ENCODE peak calls at places on chromosome 19, in ten cellular contexts. Z, I, Y, G, T, J, V, C, B and X are unnamed samples.

GRCh38 chr19:369876-370275 is 25.3 kb upstream of the MIER2 start:
- DNase-seq in Z (no peak), I (no peak), Y (peak), G (no peak), T (no peak), J (no peak), V (no peak), C (no peak), B (peak), X (no peak)

GRCh38 chr19:36014029-36014924 is at the start of gene ALKBH6:
- DNase-seq in Z (peak), I (peak), Y (peak), G (peak), T (peak), J (peak), V (peak), C (peak), B (peak), X (peak)

GRCh38 chr19:12969292-12969988 is at the start of gene DAND5:
- DNase-seq in Z (no peak), I (peak), Y (no peak), G (no peak), T (no peak), J (no peak), V (peak), C (peak), B (no peak), X (no peak)

GRCh38 chr19:51294211-51294976 is 17.1 kb upstream of the IGLON5 start:
- DNase-seq in Z (no peak), I (no peak), Y (no peak), G (no peak), T (no peak), J (no peak), V (no peak), C (no peak), B (no peak), X (no peak)

GRCh38 chr19:58038688-58039204 is 4.9 kb downstream of the ZSCAN1 start:
- DNase-seq in Z (no peak), I (no peak), Y (no peak), G (peak), T (no peak), J (no peak), V (no peak), C (no peak), B (no peak), X (no peak)

GRCh38 chr19:49465371-49465770 is 8.6 kb upstream of the FLT3LG start:
- DNase-seq in Z (no peak), I (no peak), Y (no peak), G (no peak), T (no peak), J (no peak), V (no peak), C (no peak), B (no peak), X (no peak)

GRCh38 chr19:18661346-18661745 is 22.1 kb upstream of the CRTC1 start:
- DNase-seq in Z (no peak), I (no peak), Y (no peak), G (no peak), T (no peak), J (no peak), V (no peak), C (no peak), B (no peak), X (no peak)

GRCh38 chr19:38736036-38736412 is 8.2 kb downstream of the CAPN12 start:
- DNase-seq in Z (no peak), I (no peak), Y (peak), G (no peak), T (no peak), J (peak), V (peak), C (peak), B (peak), X (no peak)

GRCh38 chr19:43316591-43317319 is 36.7 kb upstream of the CD177 start:
- DNase-seq in Z (no peak), I (no peak), Y (no peak), G (peak), T (peak), J (no peak), V (no peak), C (peak), B (no peak), X (peak)

GRCh38 chr19:29378543-29379105 is 147.2 kb upstream of the VSTM2B start:
- DNase-seq in Z (no peak), I (no peak), Y (no peak), G (no peak), T (no peak), J (no peak), V (no peak), C (no peak), B (no peak), X (no peak)

GRCh38 chr19:28021316-28022185 is 1191.4 kb downstream of the UQCRFS1 start:
- DNase-seq in Z (no peak), I (no peak), Y (no peak), G (no peak), T (no peak), J (no peak), V (no peak), C (no peak), B (no peak), X (no peak)